ENCODE peak calls at places on chromosomes 12 and 14, in five cellular contexts. E, Z, D, M and N are unnamed samples.
A peak's percentile ranks its signal among the peaks of the same experiment; 100 is the strongest.

GRCh38 chr12:123671876-123672275 is 963 bp downstream of the TCTN2 start:
- DNase-seq in E (peak; percentile 1), Z (no peak), D (no peak), M (no peak), N (no peak)

GRCh38 chr14:38404100-38404541 is 148.2 kb upstream of the CLEC14A start:
- DNase-seq in E (peak; percentile 46), Z (no peak), D (no peak), M (no peak), N (no peak)

GRCh38 chr12:68508536-68509050 is 102.1 kb upstream of the RAP1B start:
- DNase-seq in E (no peak), Z (no peak), D (no peak), M (no peak), N (no peak)

GRCh38 chr12:47079894-47080724 is at the start of gene AMIGO2:
- DNase-seq in E (no peak), Z (no peak), D (peak; percentile 46), M (peak; percentile 46), N (no peak)

GRCh38 chr12:3333583-3333982 is 157.4 kb upstream of the PRMT8 start:
- DNase-seq in E (no peak), Z (no peak), D (no peak), M (no peak), N (no peak)

GRCh38 chr12:88334271-88334670 is 192.2 kb downstream of the TMTC3 start:
- DNase-seq in E (peak; percentile 7), Z (no peak), D (peak; percentile 97), M (no peak), N (no peak)

GRCh38 chr14:34078117-34078743 is 127.4 kb upstream of the EGLN3 start:
- DNase-seq in E (no peak), Z (no peak), D (no peak), M (no peak), N (no peak)

GRCh38 chr14:35406811-35407630 is 2.5 kb upstream of the NFKBIA start:
- DNase-seq in E (no peak), Z (no peak), D (no peak), M (no peak), N (no peak)

GRCh38 chr14:105314287-105315185 is at the start of gene PACS2:
- DNase-seq in E (peak; percentile 41), Z (no peak), D (peak; percentile 51), M (peak; percentile 78), N (no peak)

GRCh38 chr14:49033131-49033530 is 553.0 kb downstream of the RPS29 start:
- DNase-seq in E (no peak), Z (no peak), D (no peak), M (no peak), N (no peak)

GRCh38 chr12:51419473-51420228 is 5.0 kb upstream of the SLC4A8 start:
- DNase-seq in E (no peak), Z (no peak), D (no peak), M (no peak), N (no peak)